ENCODE peak calls at places on chromosomes 13 and 19, in four cellular contexts. J, R, A and Y are unnamed samples.

GRCh38 chr13:113901231-113901630 is 37.4 kb upstream of the GAS6 start:
- DNase-seq in A (no peak), J (peak; percentile 28), R (no peak), Y (no peak)

GRCh38 chr13:19172647-19173030 is 9.0 kb downstream of the TUBA3C start:
- DNase-seq in J (no peak), A (no peak), R (no peak), Y (no peak)

GRCh38 chr19:54035215-54036178 is 28.2 kb downstream of the VSTM1 start:
- DNase-seq in A (no peak), J (peak; percentile 78), R (peak; percentile 2), Y (no peak)

GRCh38 chr13:45086484-45086883 is 33.8 kb upstream of the GTF2F2 start:
- DNase-seq in R (no peak), A (no peak), J (peak; percentile 55), Y (no peak)

GRCh38 chr19:10979950-10980349 is 19.1 kb downstream of the SMARCA4 start:
- DNase-seq in R (no peak), A (peak; percentile 33), J (no peak), Y (no peak)

GRCh38 chr13:113098163-113098732 is 7.3 kb upstream of the F7 start:
- DNase-seq in A (no peak), J (peak; percentile 66), R (no peak), Y (no peak)

GRCh38 chr19:4369109-4369887 is 25.9 kb downstream of the MPND start:
- DNase-seq in R (peak; percentile 41), A (peak; percentile 90), J (no peak), Y (no peak)

GRCh38 chr13:30421093-30422055 is 919 bp upstream of the UBE2L5 start:
- DNase-seq in R (peak; percentile 68), A (no peak), J (peak; percentile 80), Y (peak; percentile 36)

GRCh38 chr19:36003284-36003683 is 5.3 kb downstream of the SYNE4 start:
- DNase-seq in A (no peak), R (no peak), J (no peak), Y (no peak)

GRCh38 chr13:50684366-50684765 is 159.1 kb downstream of the DLEU7 start:
- DNase-seq in R (no peak), A (no peak), J (no peak), Y (no peak)

GRCh38 chr19:41219924-41220567 is 1.0 kb downstream of the AXL start:
- DNase-seq in A (no peak), J (peak; percentile 67), R (peak; percentile 68), Y (no peak)
- TF ChIP-seq ELK1 in A (no peak), J (no peak), R (no peak), Y (no peak)

GRCh38 chr19:20482721-20483120 is 82.9 kb downstream of the ZNF737 start:
- DNase-seq in A (no peak), J (no peak), R (no peak), Y (no peak)
- TF ChIP-seq SMC3 in A (no peak), J (no peak), R (no peak), Y (no peak)

GRCh38 chr19:2199215-2199614 is 35.5 kb downstream of the DOT1L start:
- DNase-seq in J (no peak), R (peak; percentile 54), A (no peak), Y (peak; percentile 23)
- TF ChIP-seq ELK1 in J (no peak), R (no peak), A (no peak), Y (no peak)

GRCh38 chr13:25084101-25084500 is 11.8 kb upstream of the PABPC3 start:
- DNase-seq in R (no peak), J (no peak), A (no peak), Y (no peak)

GRCh38 chr13:25088562-25089221 is 7.2 kb upstream of the PABPC3 start:
- DNase-seq in R (no peak), A (no peak), J (no peak), Y (no peak)

GRCh38 chr13:25080773-25081172 is 15.2 kb upstream of the PABPC3 start:
- DNase-seq in A (no peak), R (peak; percentile 25), J (no peak), Y (no peak)

DNA sequence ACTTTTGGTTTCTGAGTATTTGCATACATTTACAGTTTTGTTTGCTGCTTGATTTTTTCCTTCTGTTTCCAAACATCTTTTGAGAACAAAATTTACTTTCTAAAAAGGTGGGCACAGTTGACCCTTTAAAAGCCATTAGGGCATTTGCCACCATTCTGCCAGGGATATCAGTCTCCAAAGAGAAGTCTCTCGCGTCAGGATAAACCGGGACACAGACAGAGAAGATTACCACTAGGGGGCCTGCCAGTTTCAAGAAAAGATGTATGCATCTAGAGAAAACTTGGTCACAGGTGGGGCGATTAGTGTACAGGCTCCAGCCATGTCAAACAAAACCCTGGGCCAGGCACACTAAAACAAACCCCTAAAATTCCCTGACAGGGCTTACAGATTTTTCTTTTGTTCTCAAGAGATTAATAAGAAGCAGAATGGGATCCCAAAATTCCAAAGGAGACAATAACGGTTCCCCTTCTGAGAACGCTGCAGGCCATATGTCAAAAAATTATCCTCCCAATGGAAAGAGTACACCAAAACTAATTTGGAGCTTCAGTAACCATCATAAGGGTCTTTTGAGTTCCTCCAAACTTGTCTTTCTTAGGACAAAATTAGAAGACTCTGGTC is 10.7 kb upstream of the PABPC3 start:
- DNase-seq in J (peak; percentile 26), A (no peak), R (no peak), Y (peak; percentile 44)
- TF ChIP-seq SMC3 in J (peak; percentile 32), A (peak; percentile 72), R (peak; percentile 7), Y (no peak)

GRCh38 chr19:13151605-13152355 is 1.6 kb downstream of the IER2 start:
- DNase-seq in J (peak; percentile 96), R (peak; percentile 91), A (no peak), Y (peak; percentile 93)

GRCh38 chr19:13152356-13152853 is 2.2 kb downstream of the IER2 start:
- DNase-seq in J (no peak), A (no peak), R (no peak), Y (no peak)

GRCh38 chr19:13150919-13151604 is 851 bp downstream of the IER2 start:
- DNase-seq in R (peak; percentile 36), J (no peak), A (no peak), Y (no peak)

GRCh38 chr19:13150187-13150918 is at the start of the genes IER2 and STX10:
- DNase-seq in R (peak; percentile 86), A (no peak), J (peak; percentile 94), Y (peak; percentile 82)

GRCh38 chr19:13149628-13150186 is 468 bp downstream of the STX10 start:
- DNase-seq in A (no peak), R (no peak), J (no peak), Y (peak; percentile 52)
- TF ChIP-seq ELK1 in A (no peak), R (no peak), J (no peak), Y (no peak)

DNA sequence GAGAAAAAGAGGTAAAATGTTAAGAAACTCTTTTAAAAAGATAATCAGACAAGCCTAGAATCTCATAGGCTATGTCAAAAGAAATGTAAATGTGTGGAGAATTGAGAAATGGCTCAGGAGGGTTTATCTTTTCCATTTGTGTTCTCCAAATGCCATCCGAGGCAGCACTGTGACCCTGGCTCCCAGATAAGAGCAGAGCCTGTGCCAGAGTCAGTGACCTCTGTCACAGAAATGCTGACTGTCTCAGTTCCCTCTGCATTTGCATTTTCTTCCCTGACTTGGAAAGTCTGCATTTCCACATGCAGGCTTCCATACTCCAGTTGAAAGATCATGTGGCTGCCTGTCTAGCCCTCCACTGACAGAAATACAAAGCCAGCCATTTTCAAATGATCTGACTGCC is 42.0 kb downstream of the SERTM1 start:
- DNase-seq in J (no peak), A (no peak), R (no peak), Y (no peak)
- TF ChIP-seq SMC3 in J (no peak), A (no peak), R (no peak), Y (no peak)